ENCODE peak calls at places on chromosome 3, in seven cellular contexts. One of them, this sample, is unnamed.
A peak's percentile ranks its signal among the peaks of the same experiment; 100 is the strongest.

GRCh38 chr3:156554515-156554841 is 439 bp downstream of the SSR3 start:
- DNase-seq in A549: no peak
- DNase-seq in ovary: no peak
- DNase-seq in left lung: no peak
- DNase-seq in RWPE1: no peak
- DNase-seq in pancreas: no peak
- DNase-seq in right atrium auricular region: no peak
- DNase-seq in this sample: no peak

GRCh38 chr3:65641041-65641440 is 397.7 kb downstream of the MAGI1 start:
- DNase-seq in A549: no peak
- DNase-seq in ovary: no peak
- DNase-seq in left lung: no peak
- DNase-seq in RWPE1: no peak
- DNase-seq in pancreas: no peak
- DNase-seq in right atrium auricular region: no peak
- DNase-seq in this sample: no peak

GRCh38 chr3:65855370-65856100 is 183.2 kb downstream of the MAGI1 start:
- DNase-seq in A549: no peak
- DNase-seq in ovary: no peak
- DNase-seq in left lung: no peak
- DNase-seq in RWPE1: no peak
- DNase-seq in pancreas: no peak
- DNase-seq in right atrium auricular region: no peak
- DNase-seq in this sample: no peak

GRCh38 chr3:106963446-106963845 is 413.8 kb upstream of the CCDC54 start:
- DNase-seq in A549: no peak
- DNase-seq in ovary: no peak
- DNase-seq in left lung: no peak
- DNase-seq in RWPE1: no peak
- DNase-seq in pancreas: no peak
- DNase-seq in right atrium auricular region: no peak
- DNase-seq in this sample: no peak

GRCh38 chr3:114848087-114848486 is 299.0 kb downstream of the ZBTB20 start:
- DNase-seq in A549: no peak
- DNase-seq in ovary: no peak
- DNase-seq in left lung: no peak
- DNase-seq in RWPE1: no peak
- DNase-seq in pancreas: no peak
- DNase-seq in right atrium auricular region: no peak
- DNase-seq in this sample: no peak

GRCh38 chr3:195185574-195185973 is 85.4 kb downstream of the XXYLT1 start:
- DNase-seq in A549: no peak
- DNase-seq in ovary: no peak
- DNase-seq in left lung: peak; percentile 49
- DNase-seq in RWPE1: peak; percentile 64
- DNase-seq in pancreas: no peak
- DNase-seq in right atrium auricular region: no peak
- DNase-seq in this sample: no peak

GRCh38 chr3:63032876-63033275 is 157.7 kb upstream of the CADPS start:
- DNase-seq in A549: no peak
- DNase-seq in ovary: no peak
- DNase-seq in left lung: no peak
- DNase-seq in RWPE1: no peak
- DNase-seq in pancreas: no peak
- DNase-seq in right atrium auricular region: no peak
- DNase-seq in this sample: no peak

GRCh38 chr3:178352300-178353021 is 183.8 kb upstream of the KCNMB2 start:
- DNase-seq in A549: peak; percentile 7
- DNase-seq in ovary: no peak
- DNase-seq in left lung: no peak
- DNase-seq in RWPE1: no peak
- DNase-seq in pancreas: no peak
- DNase-seq in right atrium auricular region: no peak
- DNase-seq in this sample: no peak

GRCh38 chr3:10074666-10075065 is 33.4 kb downstream of the FANCD2OS start:
- DNase-seq in A549: no peak
- DNase-seq in ovary: no peak
- DNase-seq in left lung: no peak
- DNase-seq in RWPE1: no peak
- DNase-seq in pancreas: no peak
- DNase-seq in right atrium auricular region: no peak
- DNase-seq in this sample: no peak

GRCh38 chr3:49415931-49416601 is 3.8 kb downstream of the TCTA start:
- DNase-seq in A549: no peak
- DNase-seq in ovary: no peak
- DNase-seq in left lung: peak; percentile 17
- DNase-seq in RWPE1: no peak
- DNase-seq in pancreas: no peak
- DNase-seq in right atrium auricular region: no peak
- DNase-seq in this sample: no peak

GRCh38 chr3:55646121-55646520 is 159.0 kb upstream of the WNT5A start:
- DNase-seq in A549: no peak
- DNase-seq in ovary: no peak
- DNase-seq in left lung: no peak
- DNase-seq in RWPE1: no peak
- DNase-seq in pancreas: no peak
- DNase-seq in right atrium auricular region: no peak
- DNase-seq in this sample: no peak

GRCh38 chr3:44988073-44988472 is 12.0 kb downstream of the EXOSC7 start:
- DNase-seq in A549: peak; percentile 22
- DNase-seq in ovary: no peak
- DNase-seq in left lung: no peak
- DNase-seq in RWPE1: no peak
- DNase-seq in pancreas: no peak
- DNase-seq in right atrium auricular region: no peak
- DNase-seq in this sample: no peak

GRCh38 chr3:160136421-160136820 is 88.8 kb upstream of the C3orf80 start:
- DNase-seq in A549: no peak
- DNase-seq in ovary: no peak
- DNase-seq in left lung: no peak
- DNase-seq in RWPE1: no peak
- DNase-seq in pancreas: no peak
- DNase-seq in right atrium auricular region: no peak
- DNase-seq in this sample: no peak

GRCh38 chr3:197256836-197257444 is 41.5 kb downstream of the DLG1 start:
- DNase-seq in A549: no peak
- DNase-seq in ovary: no peak
- DNase-seq in left lung: no peak
- DNase-seq in RWPE1: peak; percentile 22
- DNase-seq in pancreas: no peak
- DNase-seq in right atrium auricular region: no peak
- DNase-seq in this sample: no peak

GRCh38 chr3:69161587-69162196 is 39.3 kb upstream of the LMOD3 start:
- DNase-seq in A549: peak; percentile 41
- DNase-seq in ovary: peak; percentile 11
- DNase-seq in left lung: no peak
- DNase-seq in RWPE1: peak; percentile 59
- DNase-seq in pancreas: no peak
- DNase-seq in right atrium auricular region: no peak
- DNase-seq in this sample: peak; percentile 9

GRCh38 chr3:161349529-161350278 is 21.6 kb downstream of the SPTSSB start:
- DNase-seq in A549: peak; percentile 25
- DNase-seq in ovary: no peak
- DNase-seq in left lung: no peak
- DNase-seq in RWPE1: peak; percentile 93
- DNase-seq in pancreas: no peak
- DNase-seq in right atrium auricular region: no peak
- DNase-seq in this sample: no peak

GRCh38 chr3:144643778-144644191 is 672.2 kb downstream of the DIPK2A start:
- DNase-seq in A549: no peak
- DNase-seq in ovary: no peak
- DNase-seq in left lung: no peak
- DNase-seq in RWPE1: no peak
- DNase-seq in pancreas: no peak
- DNase-seq in right atrium auricular region: no peak
- DNase-seq in this sample: no peak

GRCh38 chr3:73625124-73625665 is 454 bp upstream of the PDZRN3 start:
- DNase-seq in A549: no peak
- DNase-seq in ovary: peak; percentile 57
- DNase-seq in left lung: no peak
- DNase-seq in RWPE1: no peak
- DNase-seq in pancreas: peak; percentile 58
- DNase-seq in right atrium auricular region: no peak
- DNase-seq in this sample: peak; percentile 49

GRCh38 chr3:20222274-20222673 is 36.3 kb upstream of the SGO1 start:
- DNase-seq in A549: no peak
- DNase-seq in ovary: no peak
- DNase-seq in left lung: no peak
- DNase-seq in RWPE1: no peak
- DNase-seq in pancreas: no peak
- DNase-seq in right atrium auricular region: no peak
- DNase-seq in this sample: no peak

GRCh38 chr3:52202384-52203077 is 4.6 kb downstream of the ALAS1 start:
- DNase-seq in A549: no peak
- DNase-seq in ovary: no peak
- DNase-seq in left lung: peak; percentile 53
- DNase-seq in RWPE1: no peak
- DNase-seq in pancreas: no peak
- DNase-seq in right atrium auricular region: no peak
- DNase-seq in this sample: no peak

GRCh38 chr3:90091557-90091956 is 984.1 kb downstream of the EPHA3 start:
- DNase-seq in A549: no peak
- DNase-seq in ovary: peak; percentile 22
- DNase-seq in left lung: no peak
- DNase-seq in RWPE1: peak; percentile 2
- DNase-seq in pancreas: no peak
- DNase-seq in right atrium auricular region: no peak
- DNase-seq in this sample: peak; percentile 45

GRCh38 chr3:171615742-171616141 is 155.5 kb upstream of the TNIK start:
- DNase-seq in A549: no peak
- DNase-seq in ovary: no peak
- DNase-seq in left lung: no peak
- DNase-seq in RWPE1: no peak
- DNase-seq in pancreas: no peak
- DNase-seq in right atrium auricular region: no peak
- DNase-seq in this sample: no peak

GRCh38 chr3:32886911-32887310 is 64.5 kb upstream of the CCR4 start:
- DNase-seq in A549: no peak
- DNase-seq in ovary: no peak
- DNase-seq in left lung: no peak
- DNase-seq in RWPE1: no peak
- DNase-seq in pancreas: no peak
- DNase-seq in right atrium auricular region: no peak
- DNase-seq in this sample: no peak

GRCh38 chr3:134352031-134352671 is 22.1 kb downstream of the AMOTL2 start:
- DNase-seq in A549: no peak
- DNase-seq in ovary: no peak
- DNase-seq in left lung: no peak
- DNase-seq in RWPE1: no peak
- DNase-seq in pancreas: peak; percentile 32
- DNase-seq in right atrium auricular region: no peak
- DNase-seq in this sample: no peak

GRCh38 chr3:111910806-111911205 is 51.7 kb downstream of the PHLDB2 start:
- DNase-seq in A549: no peak
- DNase-seq in ovary: no peak
- DNase-seq in left lung: no peak
- DNase-seq in RWPE1: no peak
- DNase-seq in pancreas: no peak
- DNase-seq in right atrium auricular region: no peak
- DNase-seq in this sample: no peak

DNA sequence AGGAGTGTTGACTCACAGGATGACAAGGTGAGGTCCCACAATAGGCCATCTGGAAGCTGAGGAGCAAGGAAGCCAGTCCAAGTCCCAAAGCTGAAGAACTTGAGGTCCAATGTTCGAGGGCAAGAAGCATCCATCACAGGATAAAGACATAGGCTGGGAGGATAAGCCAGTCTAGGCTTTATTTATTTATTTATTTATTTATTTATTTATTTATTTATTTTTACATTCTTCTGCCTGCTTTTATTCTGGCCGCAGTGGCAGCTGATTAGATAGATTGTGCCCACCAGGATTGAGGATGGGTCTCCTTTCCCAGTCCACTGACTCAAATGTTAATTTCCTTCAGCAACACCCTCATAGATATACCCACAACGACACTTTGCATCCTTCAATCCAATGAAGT is 472.2 kb upstream of the DPPA4 start:
- DNase-seq in A549: no peak
- DNase-seq in ovary: no peak
- DNase-seq in left lung: no peak
- DNase-seq in RWPE1: no peak
- DNase-seq in pancreas: no peak
- DNase-seq in right atrium auricular region: no peak
- DNase-seq in this sample: no peak
- TF ChIP-seq CTCF in A549: no peak
- TF ChIP-seq CTCF in ovary: no peak
- TF ChIP-seq CTCF in left lung: no peak
- TF ChIP-seq CTCF in RWPE1: no peak
- TF ChIP-seq CTCF in pancreas: no peak
- TF ChIP-seq CTCF in right atrium auricular region: no peak
- TF ChIP-seq CTCF in this sample: no peak

GRCh38 chr3:183455064-183455463 is 26.6 kb upstream of the MCF2L2 start:
- DNase-seq in A549: no peak
- DNase-seq in ovary: no peak
- DNase-seq in left lung: no peak
- DNase-seq in RWPE1: no peak
- DNase-seq in pancreas: no peak
- DNase-seq in right atrium auricular region: no peak
- DNase-seq in this sample: no peak
- H3K27ac ChIP-seq in A549: no peak overlapping the region
- H3K27ac ChIP-seq in ovary: no peak overlapping the region
- H3K27ac ChIP-seq in left lung: no peak overlapping the region
- H3K27ac ChIP-seq in RWPE1: no peak overlapping the region
- H3K27ac ChIP-seq in pancreas: no peak overlapping the region
- H3K27ac ChIP-seq in right atrium auricular region: no peak overlapping the region
- H3K27ac ChIP-seq in this sample: no peak overlapping the region

GRCh38 chr3:71176366-71176765 is 407.2 kb downstream of the FOXP1 start:
- DNase-seq in A549: no peak
- DNase-seq in ovary: no peak
- DNase-seq in left lung: no peak
- DNase-seq in RWPE1: no peak
- DNase-seq in pancreas: no peak
- DNase-seq in right atrium auricular region: no peak
- DNase-seq in this sample: no peak
- TF ChIP-seq CTCF in A549: no peak
- TF ChIP-seq CTCF in ovary: no peak
- TF ChIP-seq CTCF in left lung: no peak
- TF ChIP-seq CTCF in RWPE1: no peak
- TF ChIP-seq CTCF in pancreas: no peak
- TF ChIP-seq CTCF in right atrium auricular region: no peak
- TF ChIP-seq CTCF in this sample: no peak

GRCh38 chr3:135994708-135995335 is 29.3 kb downstream of the PPP2R3A start:
- DNase-seq in A549: no peak
- DNase-seq in ovary: no peak
- DNase-seq in left lung: no peak
- DNase-seq in RWPE1: no peak
- DNase-seq in pancreas: no peak
- DNase-seq in right atrium auricular region: no peak
- DNase-seq in this sample: no peak

GRCh38 chr3:135989247-135989646 is 23.7 kb downstream of the PPP2R3A start:
- DNase-seq in A549: no peak
- DNase-seq in ovary: no peak
- DNase-seq in left lung: no peak
- DNase-seq in RWPE1: no peak
- DNase-seq in pancreas: no peak
- DNase-seq in right atrium auricular region: no peak
- DNase-seq in this sample: no peak

GRCh38 chr3:135990903-135991302 is 25.4 kb downstream of the PPP2R3A start:
- DNase-seq in A549: no peak
- DNase-seq in ovary: no peak
- DNase-seq in left lung: no peak
- DNase-seq in RWPE1: no peak
- DNase-seq in pancreas: no peak
- DNase-seq in right atrium auricular region: no peak
- DNase-seq in this sample: no peak

GRCh38 chr3:135992072-135992471 is 26.5 kb downstream of the PPP2R3A start:
- DNase-seq in A549: no peak
- DNase-seq in ovary: no peak
- DNase-seq in left lung: no peak
- DNase-seq in RWPE1: peak; percentile 68
- DNase-seq in pancreas: no peak
- DNase-seq in right atrium auricular region: no peak
- DNase-seq in this sample: no peak

GRCh38 chr3:135991621-135992020 is 26.1 kb downstream of the PPP2R3A start:
- DNase-seq in A549: no peak
- DNase-seq in ovary: no peak
- DNase-seq in left lung: no peak
- DNase-seq in RWPE1: no peak
- DNase-seq in pancreas: no peak
- DNase-seq in right atrium auricular region: no peak
- DNase-seq in this sample: no peak
- H3K27ac ChIP-seq in A549: no peak overlapping the region
- H3K27ac ChIP-seq in ovary: no peak overlapping the region
- H3K27ac ChIP-seq in left lung: peak overlapping the region; percentile 5
- H3K27ac ChIP-seq in RWPE1: no peak overlapping the region
- H3K27ac ChIP-seq in pancreas: no peak overlapping the region
- H3K27ac ChIP-seq in right atrium auricular region: no peak overlapping the region
- H3K27ac ChIP-seq in this sample: no peak overlapping the region